ENCODE peak calls at places on chromosomes 4 and X, in nine cellular contexts. E, I, Z, V, Q, U, R, S and F are unnamed samples.

GRCh38 chr4:113435893-113436292 is 325.6 kb downstream of the CAMK2D start:
- DNase-seq in E (peak), I (no peak), Z (peak), V (no peak), Q (no peak), U (peak), R (peak), S (no peak), F (peak)

GRCh38 chr4:87499415-87500106 is 29.6 kb downstream of the SPARCL1 start:
- DNase-seq in E (no peak), I (no peak), Z (no peak), V (no peak), Q (no peak), U (no peak), R (no peak), S (no peak), F (no peak)

GRCh38 chr4:1501754-1502500 is 95.7 kb upstream of the NKX1-1 start:
- DNase-seq in E (no peak), I (no peak), Z (no peak), V (no peak), Q (no peak), U (no peak), R (no peak), S (no peak), F (no peak)

GRCh38 chr4:158159054-158159717 is 13.6 kb downstream of the GASK1B start:
- DNase-seq in E (peak), I (no peak), Z (peak), V (no peak), Q (no peak), U (no peak), R (peak), S (no peak), F (peak)

GRCh38 chr4:144709793-144710525 is 64.0 kb downstream of the HHIP start:
- DNase-seq in E (peak), I (no peak), Z (peak), V (no peak), Q (no peak), U (no peak), R (peak), S (no peak), F (peak)

GRCh38 chr4:22458112-22458511 is 57.8 kb downstream of the ADGRA3 start:
- DNase-seq in E (no peak), I (no peak), Z (no peak), V (no peak), Q (no peak), U (no peak), R (no peak), S (no peak), F (no peak)

GRCh38 chr4:70437212-70437611 is 34.8 kb upstream of the MUC7 start:
- DNase-seq in E (no peak), I (no peak), Z (no peak), V (no peak), Q (no peak), U (no peak), R (no peak), S (no peak), F (no peak)

GRCh38 chrX:113297456-113297855 is 456.8 kb upstream of the AMOT start:
- DNase-seq in E (peak), I (no peak), Z (no peak), V (no peak), Q (no peak), U (no peak), R (no peak), S (no peak), F (no peak)

GRCh38 chr4:183332447-183332846 is 10.2 kb upstream of the CLDN24 start:
- DNase-seq in E (no peak), I (no peak), Z (no peak), V (no peak), Q (no peak), U (no peak), R (no peak), S (no peak), F (no peak)

GRCh38 chr4:112563431-112564200 is 47.6 kb upstream of the NEUROG2 start:
- DNase-seq in E (no peak), I (no peak), Z (no peak), V (no peak), Q (no peak), U (no peak), R (no peak), S (no peak), F (no peak)

GRCh38 chr4:13531609-13531998 is 12.7 kb downstream of the NKX3-2 start:
- DNase-seq in E (no peak), I (no peak), Z (no peak), V (no peak), Q (no peak), U (no peak), R (no peak), S (no peak), F (no peak)

GRCh38 chr4:6633091-6633906 is 7.2 kb upstream of the MRFAP1 start:
- DNase-seq in E (no peak), I (peak), Z (peak), V (no peak), Q (no peak), U (no peak), R (no peak), S (peak), F (no peak)

GRCh38 chr4:138110815-138111214 is 131.3 kb downstream of the SLC7A11 start:
- DNase-seq in E (peak), I (no peak), Z (no peak), V (no peak), Q (no peak), U (no peak), R (peak), S (no peak), F (no peak)

GRCh38 chr4:6263541-6264540 is 5.8 kb upstream of the WFS1 start:
- DNase-seq in E (peak), I (peak), Z (no peak), V (no peak), Q (no peak), U (no peak), R (peak), S (no peak), F (peak)

GRCh38 chrX:108397627-108398392 is 40.4 kb downstream of the COL4A6 start:
- DNase-seq in E (peak), I (no peak), Z (peak), V (peak), Q (no peak), U (no peak), R (peak), S (no peak), F (peak)

GRCh38 chr4:115537387-115537786 is 424.0 kb upstream of the NDST4 start:
- DNase-seq in E (peak), I (peak), Z (no peak), V (no peak), Q (no peak), U (no peak), R (no peak), S (no peak), F (no peak)

GRCh38 chrX:73561791-73562190 is 1.2 kb upstream of the CHIC1 start:
- DNase-seq in E (peak), I (peak), Z (no peak), V (no peak), Q (no peak), U (no peak), R (no peak), S (no peak), F (peak)

GRCh38 chr4:67451464-67451863 is 93.8 kb downstream of the CENPC start:
- DNase-seq in E (peak), I (no peak), Z (no peak), V (no peak), Q (no peak), U (no peak), R (no peak), S (no peak), F (no peak)

GRCh38 chr4:87916636-87917035 is 58.9 kb upstream of the SPP1 start:
- DNase-seq in E (peak), I (no peak), Z (no peak), V (no peak), Q (no peak), U (no peak), R (no peak), S (no peak), F (no peak)

GRCh38 chr4:65917486-65917885 is 247.2 kb upstream of the EPHA5 start:
- DNase-seq in E (peak), I (no peak), Z (peak), V (no peak), Q (no peak), U (no peak), R (no peak), S (no peak), F (no peak)

GRCh38 chrX:52574416-52575275 is 57.8 kb upstream of the XAGE1B start:
- DNase-seq in E (peak), I (peak), Z (peak), V (peak), Q (peak), U (peak), R (peak), S (no peak), F (peak)

GRCh38 chrX:47530054-47530453 is 31.0 kb upstream of the ARAF start:
- DNase-seq in E (no peak), I (no peak), Z (no peak), V (no peak), Q (peak), U (no peak), R (no peak), S (no peak), F (no peak)

GRCh38 chr4:151426513-151426912 is 17.5 kb downstream of the FHIP1A start:
- DNase-seq in E (no peak), I (no peak), Z (no peak), V (no peak), Q (no peak), U (no peak), R (no peak), S (no peak), F (no peak)

GRCh38 chr4:89249716-89250361 is 57.8 kb downstream of the GPRIN3 start:
- DNase-seq in E (no peak), I (no peak), Z (no peak), V (no peak), Q (no peak), U (no peak), R (no peak), S (peak), F (no peak)

GRCh38 chr4:157779084-157779483 is 393.7 kb downstream of the GASK1B start:
- DNase-seq in E (no peak), I (no peak), Z (no peak), V (no peak), Q (no peak), U (no peak), R (no peak), S (no peak), F (no peak)

GRCh38 chrX:153443476-153444332 is 2.2 kb downstream of the TREX2 start:
- DNase-seq in E (no peak), I (no peak), Z (no peak), V (no peak), Q (no peak), U (no peak), R (no peak), S (no peak), F (peak)

GRCh38 chr4:45437381-45437780 is 686.5 kb downstream of the GABRG1 start:
- DNase-seq in E (no peak), I (no peak), Z (no peak), V (no peak), Q (no peak), U (no peak), R (no peak), S (no peak), F (no peak)

GRCh38 chr4:121764303-121764701 is 662 bp downstream of the SMIM43 start:
- DNase-seq in E (no peak), I (no peak), Z (no peak), V (no peak), Q (no peak), U (no peak), R (no peak), S (no peak), F (no peak)

GRCh38 chr4:84378277-84378838 is 120.7 kb downstream of the NKX6-1 start:
- DNase-seq in E (no peak), I (no peak), Z (no peak), V (no peak), Q (no peak), U (no peak), R (no peak), S (no peak), F (no peak)

GRCh38 chr4:143084566-143084965 is 100.2 kb upstream of the USP38 start:
- DNase-seq in E (peak), I (no peak), Z (no peak), V (no peak), Q (no peak), U (no peak), R (no peak), S (no peak), F (no peak)

GRCh38 chr4:23710298-23710697 is 179.5 kb downstream of the PPARGC1A start:
- DNase-seq in E (no peak), I (no peak), Z (no peak), V (no peak), Q (no peak), U (no peak), R (no peak), S (no peak), F (no peak)

GRCh38 chr4:55866290-55866907 is 13.0 kb downstream of the EXOC1 start:
- DNase-seq in E (peak), I (peak), Z (peak), V (no peak), Q (no peak), U (no peak), R (peak), S (no peak), F (peak)

GRCh38 chr4:135185256-135185655 is 983.7 kb upstream of the PABPC4L start:
- DNase-seq in E (no peak), I (no peak), Z (no peak), V (no peak), Q (no peak), U (no peak), R (no peak), S (no peak), F (no peak)